ENCODE peak calls at places on chromosomes 12 and 14, in six cellular contexts. P, D, U, C, N and M are unnamed samples. For H3K4me1, the result is how much of the 10 kb centered on the place peaks cover.

GRCh38 chr14:93962701-93963601 is 13.4 kb downstream of the ASB2 start:
- DNase-seq in C (no peak), U (peak), P (no peak), D (peak), N (no peak), M (peak)

GRCh38 chr12:111330800-111331752 is 37.8 kb downstream of the PHETA1 start:
- DNase-seq in C (no peak), P (peak), N (no peak), D (no peak), U (no peak), M (peak)

GRCh38 chr12:83850531-83850930 is 1062.1 kb downstream of the SLC6A15 start:
- DNase-seq in U (no peak), P (no peak), C (no peak), D (no peak), N (no peak), M (no peak)

GRCh38 chr14:89428556-89429196 is 11.6 kb upstream of the FOXN3 start:
- DNase-seq in D (no peak), U (no peak), C (no peak), P (no peak), N (no peak), M (no peak)

GRCh38 chr12:60209521-60209920 is 613.7 kb downstream of the SLC16A7 start:
- DNase-seq in D (no peak), P (no peak), C (no peak), U (no peak), N (no peak), M (no peak)

GRCh38 chr14:103500148-103500990 is 22.3 kb downstream of the CKB start:
- DNase-seq in D (peak), N (peak), U (peak), C (no peak), P (peak), M (peak)

GRCh38 chr12:97643961-97644360 is 181.4 kb downstream of the RMST start:
- DNase-seq in U (no peak), D (no peak), P (no peak), C (no peak), N (no peak), M (no peak)

GRCh38 chr12:70251226-70251625 is 8.0 kb downstream of the CNOT2 start:
- DNase-seq in U (no peak), C (no peak), P (no peak), N (no peak), D (no peak), M (no peak)

GRCh38 chr12:114682101-114682919 is 1.7 kb downstream of the TBX3 start:
- DNase-seq in D (no peak), C (no peak), P (no peak), U (no peak), N (no peak), M (no peak)

GRCh38 chr14:59133202-59133601 is 55.3 kb upstream of the DAAM1 start:
- DNase-seq in U (no peak), C (no peak), N (no peak), D (no peak), P (no peak), M (no peak)

GRCh38 chr12:2891240-2892053 is 756 bp downstream of the TULP3 start:
- DNase-seq in D (peak), P (peak), C (no peak), U (peak), N (peak), M (peak)

GRCh38 chr12:98744692-98745091 is 99.6 kb downstream of the APAF1 start:
- DNase-seq in P (no peak), N (no peak), U (no peak), C (no peak), D (no peak), M (no peak)

GRCh38 chr14:101845896-101846295 is 84.4 kb downstream of the PPP2R5C start:
- DNase-seq in D (no peak), U (no peak), N (no peak), P (no peak), C (no peak), M (no peak)

GRCh38 chr14:63737582-63738006 is 9.7 kb upstream of the SGPP1 start:
- DNase-seq in D (no peak), N (no peak), P (no peak), U (no peak), C (no peak), M (no peak)

GRCh38 chr14:55938249-55938791 is 179.9 kb upstream of the PELI2 start:
- DNase-seq in U (no peak), C (no peak), D (no peak), N (no peak), P (no peak), M (peak)

GRCh38 chr14:64623576-64624165 is 73.9 kb downstream of the PPP1R36 start:
- DNase-seq in C (no peak), N (no peak), P (no peak), D (no peak), U (no peak), M (no peak)

GRCh38 chr12:27970981-27971489 is 1.5 kb downstream of the PTHLH start:
- DNase-seq in C (no peak), U (no peak), N (no peak), D (no peak), P (no peak), M (no peak)

GRCh38 chr14:92599786-92600185 is 86.2 kb downstream of the RIN3 start:
- DNase-seq in N (no peak), U (no peak), P (no peak), D (no peak), C (no peak), M (no peak)

GRCh38 chr12:6943387-6943718 is 263 bp upstream of the RNU7-1 start:
- DNase-seq in C (peak), U (peak), N (peak), D (peak), P (peak), M (peak)

GRCh38 chr12:6943719-6944380 is at the start of the genes C12orf57 and RNU7-1:
- DNase-seq in C (no peak), U (peak), D (peak), P (peak), N (peak), M (peak)

GRCh38 chr12:6941786-6942185 is 1.8 kb upstream of the RNU7-1 start:
- DNase-seq in P (no peak), U (no peak), D (no peak), N (peak), C (no peak), M (no peak)

GRCh38 chr12:6941267-6941666 is 2.3 kb upstream of the RNU7-1 start:
- DNase-seq in U (no peak), P (no peak), N (no peak), C (no peak), D (no peak), M (no peak)

GRCh38 chr12:6942331-6942665 is 1.3 kb upstream of the RNU7-1 start:
- DNase-seq in D (no peak), U (no peak), C (no peak), N (no peak), P (no peak), M (no peak)
- H3K4me1 ChIP-seq in D (under half), U (under half), C (under half), N (under half), P (under half), M (under half)

DNA sequence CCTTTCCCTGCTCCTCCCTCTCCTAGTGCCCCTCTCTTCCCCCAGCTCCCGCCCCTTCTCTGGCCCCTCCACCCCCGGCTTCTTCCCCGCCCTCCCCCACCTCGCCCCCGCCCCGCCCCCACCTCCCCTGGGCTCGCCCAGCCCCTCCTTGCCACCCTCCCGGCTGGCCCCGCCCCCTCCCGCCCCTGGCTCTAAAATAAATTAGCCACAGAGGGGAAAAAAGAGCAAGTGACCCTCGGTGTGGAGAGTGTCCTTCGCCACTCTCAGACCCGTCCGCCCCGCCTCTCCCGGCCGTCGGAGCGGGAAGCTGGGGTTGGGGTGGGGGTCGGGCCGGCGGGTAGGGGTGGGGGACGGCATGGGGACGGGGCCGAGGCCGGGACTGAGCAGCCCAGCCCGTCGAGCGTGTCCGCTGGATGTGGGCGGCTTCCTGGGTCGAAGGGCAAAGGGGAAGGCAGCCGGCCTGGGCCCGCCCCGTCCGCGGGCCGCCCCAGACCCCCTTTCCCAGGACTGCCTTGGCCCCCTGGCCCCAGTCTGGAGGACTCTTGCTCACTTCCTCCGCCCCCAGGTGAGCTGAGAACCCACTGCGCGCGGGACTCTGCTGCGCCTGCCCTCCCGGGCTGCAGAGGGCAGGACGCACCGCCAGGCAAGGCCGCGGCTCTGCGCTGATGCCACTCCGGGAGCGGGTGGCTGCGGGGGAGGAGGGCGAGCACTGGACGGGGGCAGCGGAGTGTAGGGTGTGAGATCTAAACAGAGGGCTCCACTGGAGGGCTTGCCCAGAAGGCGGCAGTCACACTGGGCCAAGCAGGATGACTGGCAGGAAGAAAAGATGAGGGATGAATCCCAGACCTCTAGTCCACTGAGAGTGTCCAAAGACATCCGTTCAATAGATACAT is 571 bp upstream of the FIGNL2 start:
- DNase-seq in U (no peak), N (no peak), C (no peak), P (no peak), D (no peak), M (no peak)
- H3K4me3 ChIP-seq in U (no peak), N (peak), C (peak), P (peak), D (no peak), M (no peak)

GRCh38 chr14:90483551-90483950 is 86.7 kb downstream of the CALM1 start:
- DNase-seq in D (peak), U (no peak), P (no peak), N (no peak), C (no peak), M (peak)
- H3K4me1 ChIP-seq in D (under half), U (under half), P (under half), N (under half), C (under half), M (under half)

GRCh38 chr12:89861086-89861485 is 152.4 kb upstream of the ATP2B1 start:
- DNase-seq in N (no peak), C (no peak), P (peak), D (no peak), U (no peak), M (no peak)

GRCh38 chr12:89862511-89863331 is 154.1 kb upstream of the ATP2B1 start:
- DNase-seq in U (peak), P (no peak), C (no peak), D (peak), N (no peak), M (peak)

GRCh38 chr12:89863968-89864367 is 155.3 kb upstream of the ATP2B1 start:
- DNase-seq in N (no peak), C (no peak), P (no peak), D (no peak), U (no peak), M (no peak)

GRCh38 chr12:89864419-89864818 is 155.8 kb upstream of the ATP2B1 start:
- DNase-seq in N (no peak), U (no peak), P (no peak), C (no peak), D (no peak), M (no peak)

GRCh38 chr12:89863332-89863938 is 154.8 kb upstream of the ATP2B1 start:
- DNase-seq in P (no peak), U (peak), D (peak), C (no peak), N (no peak), M (no peak)
- H3K4me3 ChIP-seq in P (no peak), U (peak), D (peak), C (no peak), N (no peak), M (no peak)

GRCh38 chr12:14946162-14946561 is 7.8 kb upstream of the ERP27 start:
- DNase-seq in C (no peak), N (no peak), U (no peak), P (no peak), D (no peak), M (no peak)
- H3K4me1 ChIP-seq in C (under half), N (under half), U (half or more), P (under half), D (half or more), M (under half)

DNA sequence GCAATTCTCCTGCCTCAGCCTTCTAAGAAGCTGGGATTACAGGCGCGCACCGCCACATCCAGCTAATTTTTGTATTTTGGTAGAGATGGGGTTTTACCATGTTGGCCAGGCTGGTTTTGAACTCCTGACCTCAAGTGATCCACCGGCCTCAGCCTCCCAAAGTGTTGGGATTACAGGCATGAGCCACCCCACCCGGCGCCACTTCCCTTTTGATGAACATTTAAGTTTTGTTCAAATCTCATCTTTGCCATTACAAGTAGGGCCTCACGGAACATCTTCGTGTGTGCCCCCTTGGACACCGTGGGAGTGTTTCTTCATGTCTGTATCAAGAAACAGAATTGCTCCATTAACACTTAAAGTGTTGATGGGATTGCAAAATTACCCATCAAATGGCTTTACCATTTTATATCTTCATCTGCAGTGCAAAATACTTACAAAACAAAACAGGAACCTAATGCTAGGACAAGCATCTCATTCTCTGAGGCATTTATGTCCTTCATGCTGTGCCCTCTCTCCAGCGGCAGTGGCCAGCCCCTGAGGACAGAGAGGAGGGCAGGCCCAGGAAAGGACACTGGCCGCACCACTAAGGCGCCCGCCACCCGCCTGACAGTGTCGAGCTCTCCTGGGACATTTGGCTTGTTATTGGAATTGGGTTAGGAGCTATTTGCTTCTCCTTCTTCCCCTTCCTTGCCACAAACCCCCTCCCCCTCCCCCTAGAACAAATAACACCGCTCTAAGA is 61.7 kb downstream of the RFX4 start:
- DNase-seq in D (no peak), C (no peak), U (no peak), N (no peak), P (no peak), M (no peak)
- H3K4me3 ChIP-seq in D (no peak), C (no peak), U (no peak), N (no peak), P (no peak), M (no peak)

GRCh38 chr12:131827961-131828534 is at the start of gene MMP17:
- DNase-seq in P (peak), C (no peak), N (no peak), D (peak), U (peak), M (no peak)

GRCh38 chr12:131828671-131829350 is 618 bp downstream of the MMP17 start:
- DNase-seq in P (peak), C (no peak), N (no peak), U (no peak), D (peak), M (no peak)

GRCh38 chr12:131829795-131830334 is 1.7 kb downstream of the MMP17 start:
- DNase-seq in P (no peak), D (no peak), C (no peak), U (no peak), N (no peak), M (no peak)

GRCh38 chr12:131830335-131831020 is 2.3 kb downstream of the MMP17 start:
- DNase-seq in C (no peak), P (peak), D (no peak), U (no peak), N (peak), M (peak)

DNA sequence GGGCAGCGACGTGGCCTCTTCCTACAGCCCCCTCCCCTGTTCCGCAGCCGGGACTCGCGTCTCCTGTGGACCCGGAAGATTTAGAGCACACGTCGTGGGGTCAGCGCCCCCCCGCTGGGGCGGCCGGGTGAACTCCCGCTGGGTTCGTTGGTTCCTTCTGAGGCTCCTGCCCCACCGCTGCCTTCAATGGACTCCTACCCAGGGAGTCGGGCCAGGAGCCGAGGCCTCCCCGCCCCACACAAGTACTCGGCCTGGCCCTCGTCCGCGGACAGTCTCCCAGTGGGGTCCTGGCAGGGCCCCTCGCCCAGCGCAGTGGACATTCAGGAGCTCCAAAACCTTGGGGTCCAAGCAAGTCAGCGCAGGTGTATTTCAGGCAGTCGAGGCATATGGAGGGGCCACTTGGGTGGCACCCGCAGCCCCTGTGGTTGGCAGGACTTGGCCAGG is 1.2 kb downstream of the MMP17 start:
- DNase-seq in D (no peak), P (peak), U (no peak), C (no peak), N (no peak), M (no peak)
- H3K4me1 ChIP-seq in D (under half), P (under half), U (under half), C (under half), N (under half), M (under half)

GRCh38 chr12:54030889-54031860 is 1.7 kb upstream of the HOXC5 start:
- DNase-seq in N (no peak), C (no peak), U (no peak), D (no peak), P (no peak), M (no peak)

GRCh38 chr12:54033106-54033979 is 493 bp downstream of the HOXC5 start:
- DNase-seq in C (no peak), N (no peak), P (peak), D (no peak), U (no peak), M (peak)

GRCh38 chr12:54033980-54034783 is 1.3 kb downstream of the HOXC5 start:
- DNase-seq in N (no peak), C (no peak), D (no peak), U (no peak), P (no peak), M (no peak)

GRCh38 chr12:54032220-54032619 is 630 bp upstream of the HOXC5 start:
- DNase-seq in D (no peak), N (no peak), U (no peak), P (no peak), C (no peak), M (no peak)

DNA sequence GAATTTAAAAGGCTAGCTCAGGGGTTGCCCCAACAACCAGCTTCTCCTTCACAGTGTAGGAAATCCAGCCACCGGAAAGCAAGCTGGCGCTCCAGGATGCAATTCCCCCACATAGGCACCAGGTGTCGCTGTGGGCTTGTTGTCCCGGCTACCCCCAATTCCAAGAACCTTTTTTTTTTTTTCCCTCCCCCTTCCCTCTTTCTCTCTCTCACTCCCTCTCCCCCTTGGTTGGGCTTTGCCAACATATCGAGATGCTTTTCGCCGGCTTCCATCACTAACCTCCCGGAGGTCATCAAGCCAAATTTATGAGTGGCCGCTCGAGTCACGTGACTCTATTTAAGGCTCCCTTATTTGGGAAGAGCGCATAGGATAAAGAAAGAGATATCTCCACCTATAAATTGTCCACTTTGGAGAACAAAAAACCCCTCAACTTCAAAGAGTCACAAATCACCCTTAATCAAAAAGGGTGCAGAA is at the start of gene HOXC5:
- DNase-seq in P (peak), D (peak), N (peak), C (no peak), U (peak), M (peak)
- H3K4me3 ChIP-seq in P (peak), D (no peak), N (peak), C (peak), U (no peak), M (peak)

DNA sequence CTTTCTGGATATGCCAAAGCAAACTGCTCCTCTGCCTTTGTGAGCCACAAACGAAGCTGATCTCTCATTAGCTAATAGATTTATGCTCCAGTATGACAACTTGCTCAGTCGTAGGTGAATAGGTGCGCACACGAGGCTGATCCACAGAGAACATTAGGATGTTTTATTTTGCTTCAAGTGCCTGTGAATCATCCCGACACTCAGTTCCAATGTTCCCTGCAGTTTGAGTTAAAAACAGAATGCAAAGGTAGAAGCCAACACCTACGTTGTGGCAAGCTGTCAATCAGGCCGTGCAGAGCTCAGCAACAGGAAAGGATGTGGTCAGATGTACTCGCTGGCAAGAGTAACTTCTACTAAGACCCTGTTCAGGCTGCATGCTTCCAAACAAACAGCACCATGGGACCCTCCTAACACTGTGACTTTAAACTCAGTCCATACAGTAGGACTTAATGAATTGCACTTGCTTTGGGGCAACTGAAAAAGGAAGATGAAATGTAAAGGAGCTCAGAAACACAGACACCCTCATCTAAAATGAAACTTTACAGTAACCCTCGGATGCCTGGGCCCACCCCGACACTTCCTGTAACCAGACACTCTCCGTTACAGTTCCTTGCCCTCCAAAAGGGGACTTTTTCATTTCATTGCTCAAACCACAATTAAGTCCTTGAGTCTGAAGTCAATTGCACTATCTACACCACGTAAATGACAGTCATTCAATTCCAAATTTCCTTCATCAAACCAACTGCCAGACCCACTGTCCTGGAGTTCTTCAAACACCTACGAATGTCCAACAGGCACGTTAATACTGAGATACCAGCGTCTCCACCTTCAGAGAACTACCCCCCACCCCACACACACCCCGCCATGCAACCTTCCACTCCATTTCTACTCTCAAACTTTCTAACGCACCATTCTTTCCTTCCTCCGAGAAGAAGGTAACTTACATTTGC is 1.6 kb downstream of the CCDC88C start:
- DNase-seq in U (peak), C (no peak), N (no peak), D (peak), P (no peak), M (peak)
- H3K4me1 ChIP-seq in U (half or more), C (under half), N (under half), D (under half), P (under half), M (under half)

GRCh38 chr12:49548481-49548821 is 9.6 kb downstream of the KCNH3 start:
- DNase-seq in N (no peak), U (no peak), P (no peak), C (no peak), D (no peak), M (no peak)
- H3K4me3 ChIP-seq in N (peak), U (peak), P (no peak), C (peak), D (peak), M (no peak)